ENCODE peak calls at places on chromosomes 13 and 19, in five cellular contexts. Z is NCI-H1417; E is Daoy; X is hepatic stellate cell; I is stimulated activated CD8-positive, alpha-beta memory T cell treated with anti-CD3 and anti-CD28 coated beads, Interleukin-4, amount 100 ng/mL, for 1 hour. L is an unnamed sample.

GRCh38 chr13:46721054-46721453 is 75.9 kb downstream of the ESD start:
- DNase-seq in X (no peak), I (no peak), E (peak), Z (peak), L (peak)

GRCh38 chr13:83048419-83048818 is 833.9 kb downstream of the SLITRK1 start:
- DNase-seq in E (no peak), X (no peak), Z (no peak), I (no peak), L (no peak)

GRCh38 chr19:8517551-8518442 is 3.8 kb upstream of the ZNF414 start:
- DNase-seq in E (no peak), I (no peak), Z (no peak), X (no peak), L (no peak)

GRCh38 chr13:41216160-41216559 is 21.8 kb upstream of the KBTBD7 start:
- DNase-seq in Z (no peak), E (no peak), I (no peak), X (peak), L (no peak)

GRCh38 chr19:1566392-1567115 is 1.6 kb downstream of the MEX3D start:
- DNase-seq in Z (peak), E (peak), X (peak), I (no peak), L (peak)

GRCh38 chr19:40110570-40110969 is 19.8 kb upstream of the ZNF780A start:
- DNase-seq in I (no peak), Z (no peak), E (no peak), X (no peak), L (no peak)

GRCh38 chr13:33494596-33495214 is 209.2 kb upstream of the STARD13 start:
- DNase-seq in X (peak), Z (no peak), E (peak), I (no peak), L (peak)

GRCh38 chr19:44002212-44002565 is 568 bp upstream of the ZNF230 start:
- DNase-seq in X (peak), I (no peak), E (no peak), Z (no peak), L (no peak)

GRCh38 chr13:20064128-20064527 is 96.7 kb downstream of the GJA3 start:
- DNase-seq in E (no peak), X (peak), Z (no peak), I (no peak), L (no peak)

GRCh38 chr13:42864952-42865634 is 83.7 kb downstream of the FAM216B start:
- DNase-seq in I (no peak), X (no peak), E (no peak), Z (no peak), L (no peak)

GRCh38 chr13:76123548-76123947 is 487.4 kb downstream of the LMO7 start:
- DNase-seq in Z (no peak), X (no peak), E (no peak), I (no peak), L (no peak)

GRCh38 chr19:33731886-33732285 is 64.8 kb upstream of the KCTD15 start:
- DNase-seq in I (no peak), Z (peak), E (no peak), X (no peak), L (no peak)

GRCh38 chr19:3047307-3048189 is 14.7 kb downstream of the TLE5 start:
- DNase-seq in X (peak), Z (peak), E (peak), I (no peak), L (peak)

GRCh38 chr19:11463391-11463790 is 17.5 kb downstream of the ELAVL3 start:
- DNase-seq in E (no peak), X (no peak), I (no peak), Z (no peak), L (no peak)

GRCh38 chr19:45340232-45340898 is at the start of gene KLC3:
- DNase-seq in X (no peak), Z (peak), E (no peak), I (no peak), L (peak)

GRCh38 chr13:113448545-113448884 is 4.8 kb downstream of the ADPRHL1 start:
- DNase-seq in X (no peak), E (no peak), I (no peak), Z (no peak), L (no peak)

GRCh38 chr19:3632739-3633558 is 6.4 kb upstream of the CACTIN start:
- DNase-seq in Z (no peak), E (no peak), I (no peak), X (no peak), L (no peak)

GRCh38 chr13:53151692-53152421 is 123.2 kb downstream of the OLFM4 start:
- DNase-seq in X (peak), E (peak), Z (peak), I (no peak), L (peak)

GRCh38 chr13:110047511-110047910 is 259.4 kb downstream of the COL4A1 start:
- DNase-seq in I (no peak), E (peak), Z (peak), X (peak), L (no peak)

GRCh38 chr13:71964491-71965108 is 97.6 kb upstream of the DACH1 start:
- DNase-seq in Z (no peak), X (no peak), I (no peak), E (no peak), L (no peak)

GRCh38 chr19:17183858-17184271 is 31.3 kb upstream of the USE1 start:
- DNase-seq in I (no peak), X (no peak), E (no peak), Z (no peak), L (no peak)

GRCh38 chr19:8262431-8262830 is 45.7 kb downstream of the CD320 start:
- DNase-seq in I (no peak), E (no peak), Z (no peak), X (no peak), L (no peak)

GRCh38 chr19:44278181-44278690 is 18.6 kb downstream of the ZNF233 start:
- DNase-seq in I (no peak), Z (no peak), X (no peak), E (no peak), L (no peak)

GRCh38 chr13:106595623-106596022 is 27.7 kb upstream of the ARGLU1 start:
- DNase-seq in I (no peak), E (no peak), Z (no peak), X (no peak), L (no peak)

GRCh38 chr19:47111081-47111589 is 2.4 kb downstream of the ZC3H4 start:
- DNase-seq in I (no peak), Z (peak), X (no peak), E (peak), L (no peak)

GRCh38 chr19:3210347-3211017 is 14.0 kb upstream of the CELF5 start:
- DNase-seq in E (peak), I (peak), Z (peak), X (peak), L (peak)

GRCh38 chr19:3361384-3362216 is 4.8 kb upstream of the NFIC start:
- DNase-seq in X (no peak), I (no peak), Z (no peak), E (no peak), L (no peak)

GRCh38 chr13:26299168-26299788 is 45.3 kb downstream of the CDK8 start:
- DNase-seq in I (no peak), Z (no peak), X (no peak), E (no peak), L (no peak)

GRCh38 chr13:91045351-91046034 is 302.0 kb upstream of the MIR17HG start:
- DNase-seq in X (no peak), Z (peak), E (no peak), I (no peak), L (peak)

GRCh38 chr19:35959040-35959967 is 23.1 kb downstream of the LRFN3 start:
- DNase-seq in X (no peak), E (no peak), I (peak), Z (peak), L (no peak)

GRCh38 chr19:54893406-54893805 is 12.5 kb upstream of the NCR1 start:
- DNase-seq in X (no peak), E (no peak), I (no peak), Z (no peak), L (no peak)

GRCh38 chr13:102848956-102849355 is 3.1 kb downstream of the ERCC5 start:
- DNase-seq in Z (no peak), X (no peak), I (no peak), E (no peak), L (no peak)

GRCh38 chr19:16477311-16477710 is 5.5 kb upstream of the EPS15L1 start:
- DNase-seq in X (no peak), Z (no peak), I (no peak), E (no peak), L (no peak)

GRCh38 chr19:6014551-6015135 is 36.7 kb upstream of the RANBP3 start:
- DNase-seq in Z (no peak), E (no peak), I (no peak), X (no peak), L (no peak)

GRCh38 chr19:48913114-48913513 is 13.0 kb downstream of the NUCB1 start:
- DNase-seq in X (no peak), I (no peak), Z (peak), E (no peak), L (no peak)

GRCh38 chr19:39197808-39198207 is 1.0 kb downstream of the NCCRP1 start:
- DNase-seq in X (no peak), I (no peak), Z (no peak), E (no peak), L (no peak)

L was measured in ACHN.